ENCODE peak calls at places on chromosomes 7 and 10, in four cellular contexts. One of them, this sample, is unnamed.

GRCh38 chr10:122510736-122511135 is 49.4 kb downstream of the HTRA1 start:
- DNase-seq in fibroblast of pulmonary artery: no peak
- DNase-seq in ELR: no peak
- DNase-seq in HT1080: no peak
- DNase-seq in this sample: no peak

GRCh38 chr7:41047789-41048191 is 655.1 kb downstream of the INHBA start:
- DNase-seq in ELR: peak; percentile 63
- DNase-seq in fibroblast of pulmonary artery: peak; percentile 54
- DNase-seq in HT1080: no peak
- DNase-seq in this sample: peak; percentile 47

GRCh38 chr7:48180981-48181380 is 9.7 kb downstream of the ABCA13 start:
- DNase-seq in fibroblast of pulmonary artery: peak; percentile 5
- DNase-seq in ELR: peak; percentile 27
- DNase-seq in HT1080: no peak
- DNase-seq in this sample: peak; percentile 42

GRCh38 chr10:36683421-36683820 is 442.0 kb upstream of the ANKRD30A start:
- DNase-seq in fibroblast of pulmonary artery: no peak
- DNase-seq in HT1080: no peak
- DNase-seq in ELR: no peak
- DNase-seq in this sample: no peak

GRCh38 chr7:135193615-135194081 is 17.7 kb downstream of the WDR91 start:
- DNase-seq in ELR: peak; percentile 89
- DNase-seq in fibroblast of pulmonary artery: peak; percentile 49
- DNase-seq in HT1080: peak; percentile 44
- DNase-seq in this sample: no peak

GRCh38 chr10:79985481-79986072 is 36.7 kb upstream of the SFTPD start:
- DNase-seq in HT1080: no peak
- DNase-seq in fibroblast of pulmonary artery: no peak
- DNase-seq in ELR: peak; percentile 2
- DNase-seq in this sample: no peak

GRCh38 chr7:18086165-18087030 is 58.8 kb upstream of the PRPS1L1 start:
- DNase-seq in ELR: peak; percentile 47
- DNase-seq in HT1080: peak; percentile 21
- DNase-seq in fibroblast of pulmonary artery: peak; percentile 13
- DNase-seq in this sample: peak; percentile 14

GRCh38 chr10:42646692-42647640 is 8.6 kb upstream of the ZNF33B start:
- DNase-seq in ELR: no peak
- DNase-seq in HT1080: no peak
- DNase-seq in fibroblast of pulmonary artery: no peak
- DNase-seq in this sample: no peak

GRCh38 chr7:35565927-35566326 is 129.0 kb downstream of the HERPUD2 start:
- DNase-seq in ELR: peak; percentile 10
- DNase-seq in fibroblast of pulmonary artery: peak; percentile 7
- DNase-seq in HT1080: peak; percentile 32
- DNase-seq in this sample: no peak

GRCh38 chr10:4154317-4154716 is 369.3 kb upstream of the KLF6 start:
- DNase-seq in fibroblast of pulmonary artery: no peak
- DNase-seq in ELR: no peak
- DNase-seq in HT1080: no peak
- DNase-seq in this sample: no peak

GRCh38 chr7:5591547-5591899 is 167.9 kb upstream of the TNRC18 start:
- DNase-seq in fibroblast of pulmonary artery: peak; percentile 82
- DNase-seq in HT1080: peak; percentile 86
- DNase-seq in ELR: peak; percentile 91
- DNase-seq in this sample: peak; percentile 83

GRCh38 chr10:79132681-79133381 is 64.1 kb downstream of the ZMIZ1 start:
- DNase-seq in HT1080: no peak
- DNase-seq in fibroblast of pulmonary artery: no peak
- DNase-seq in ELR: no peak
- DNase-seq in this sample: no peak

GRCh38 chr10:119370972-119371703 is 163.8 kb downstream of the GRK5 start:
- DNase-seq in HT1080: no peak
- DNase-seq in fibroblast of pulmonary artery: peak; percentile 67
- DNase-seq in ELR: peak; percentile 56
- DNase-seq in this sample: peak; percentile 89

GRCh38 chr10:117168135-117168674 is 29.1 kb upstream of the KCNK18 start:
- DNase-seq in ELR: peak; percentile 50
- DNase-seq in HT1080: peak; percentile 26
- DNase-seq in fibroblast of pulmonary artery: peak; percentile 35
- DNase-seq in this sample: no peak

GRCh38 chr7:50851891-50852290 is 69.2 kb upstream of the GRB10 start:
- DNase-seq in ELR: no peak
- DNase-seq in fibroblast of pulmonary artery: no peak
- DNase-seq in HT1080: no peak
- DNase-seq in this sample: no peak

GRCh38 chr7:110857106-110857505 is 233.8 kb upstream of the LRRN3 start:
- DNase-seq in fibroblast of pulmonary artery: no peak
- DNase-seq in HT1080: no peak
- DNase-seq in ELR: no peak
- DNase-seq in this sample: no peak

GRCh38 chr10:1724921-1725320 is 12.4 kb downstream of the ADARB2 start:
- DNase-seq in ELR: no peak
- DNase-seq in HT1080: no peak
- DNase-seq in fibroblast of pulmonary artery: no peak
- DNase-seq in this sample: no peak

GRCh38 chr7:26512737-26513136 is 221.1 kb downstream of the SNX10 start:
- DNase-seq in fibroblast of pulmonary artery: no peak
- DNase-seq in ELR: no peak
- DNase-seq in HT1080: no peak
- DNase-seq in this sample: no peak

GRCh38 chr7:17408245-17408903 is 109.9 kb downstream of the AHR start:
- DNase-seq in ELR: peak; percentile 98
- DNase-seq in fibroblast of pulmonary artery: peak; percentile 92
- DNase-seq in HT1080: peak; percentile 93
- DNase-seq in this sample: peak; percentile 89

GRCh38 chr7:27210441-27211083 is 10.7 kb upstream of the HOXA13 start:
- DNase-seq in HT1080: peak; percentile 31
- DNase-seq in ELR: peak; percentile 73
- DNase-seq in fibroblast of pulmonary artery: peak; percentile 49
- DNase-seq in this sample: peak; percentile 45

GRCh38 chr7:157263156-157263555 is 73.6 kb upstream of the DNAJB6 start:
- DNase-seq in HT1080: no peak
- DNase-seq in fibroblast of pulmonary artery: no peak
- DNase-seq in ELR: no peak
- DNase-seq in this sample: no peak

GRCh38 chr7:34759477-34760125 is 101.6 kb downstream of the NPSR1 start:
- DNase-seq in HT1080: peak; percentile 58
- DNase-seq in fibroblast of pulmonary artery: peak; percentile 70
- DNase-seq in ELR: peak; percentile 64
- DNase-seq in this sample: peak; percentile 52

GRCh38 chr7:81470084-81470723 is 299.6 kb downstream of the HGF start:
- DNase-seq in ELR: peak; percentile 75
- DNase-seq in fibroblast of pulmonary artery: peak; percentile 85
- DNase-seq in HT1080: peak; percentile 53
- DNase-seq in this sample: peak; percentile 83

GRCh38 chr10:70551971-70552422 is 50.5 kb downstream of the PRF1 start:
- DNase-seq in HT1080: no peak
- DNase-seq in fibroblast of pulmonary artery: peak; percentile 96
- DNase-seq in ELR: peak; percentile 76
- DNase-seq in this sample: peak; percentile 93

GRCh38 chr7:101635484-101635883 is 6.4 kb upstream of the MYL10 start:
- DNase-seq in fibroblast of pulmonary artery: no peak
- DNase-seq in ELR: no peak
- DNase-seq in HT1080: no peak
- DNase-seq in this sample: no peak

GRCh38 chr10:27490807-27491206 is 13.3 kb upstream of the RAB18 start:
- DNase-seq in HT1080: peak; percentile 29
- DNase-seq in fibroblast of pulmonary artery: no peak
- DNase-seq in ELR: peak; percentile 19
- DNase-seq in this sample: peak; percentile 17

GRCh38 chr7:44281811-44282600 is 43.4 kb downstream of the CAMK2B start:
- DNase-seq in HT1080: no peak
- DNase-seq in fibroblast of pulmonary artery: no peak
- DNase-seq in ELR: no peak
- DNase-seq in this sample: no peak

GRCh38 chr7:142542938-142543337 is 206.3 kb upstream of the PRSS1 start:
- DNase-seq in ELR: peak; percentile 77
- DNase-seq in HT1080: peak; percentile 81
- DNase-seq in fibroblast of pulmonary artery: peak; percentile 29
- DNase-seq in this sample: peak; percentile 39

GRCh38 chr10:13496164-13496563 is 32.6 kb downstream of the BEND7 start:
- DNase-seq in fibroblast of pulmonary artery: no peak
- DNase-seq in HT1080: no peak
- DNase-seq in ELR: no peak
- DNase-seq in this sample: no peak

This sample was measured in fibroblast of the aortic adventitia.